ENCODE peak calls at places on chromosomes 4 and X, in seven cellular contexts. One of them, this sample, is unnamed.

GRCh38 chr4:1199556-1200331 is 27.4 kb upstream of the SPON2 start:
- DNase-seq in body of pancreas: peak; percentile 9
- DNase-seq in esophagus squamous epithelium: no peak
- DNase-seq in cardiac muscle cell: no peak
- DNase-seq in AG09309: no peak
- DNase-seq in ovary: no peak
- DNase-seq in adrenal gland: no peak
- DNase-seq in this sample: no peak

GRCh38 chrX:116272328-116272727 is 101.8 kb downstream of the AGTR2 start:
- DNase-seq in body of pancreas: no peak
- DNase-seq in ovary: no peak
- DNase-seq in adrenal gland: no peak
- DNase-seq in AG09309: peak; percentile 79
- DNase-seq in esophagus squamous epithelium: no peak
- DNase-seq in cardiac muscle cell: no peak
- DNase-seq in this sample: no peak

GRCh38 chr4:36997727-36998126 is 246.8 kb upstream of the NWD2 start:
- DNase-seq in cardiac muscle cell: no peak
- DNase-seq in esophagus squamous epithelium: no peak
- DNase-seq in AG09309: no peak
- DNase-seq in body of pancreas: no peak
- DNase-seq in ovary: no peak
- DNase-seq in adrenal gland: no peak
- DNase-seq in this sample: peak; percentile 43

GRCh38 chrX:136457303-136457917 is 30.3 kb upstream of the BRS3 start:
- DNase-seq in esophagus squamous epithelium: no peak
- DNase-seq in ovary: no peak
- DNase-seq in body of pancreas: no peak
- DNase-seq in cardiac muscle cell: no peak
- DNase-seq in AG09309: no peak
- DNase-seq in adrenal gland: no peak
- DNase-seq in this sample: no peak

GRCh38 chrX:15985937-15986336 is 131.3 kb upstream of the AP1S2 start:
- DNase-seq in AG09309: no peak
- DNase-seq in cardiac muscle cell: no peak
- DNase-seq in adrenal gland: no peak
- DNase-seq in body of pancreas: no peak
- DNase-seq in ovary: no peak
- DNase-seq in esophagus squamous epithelium: no peak
- DNase-seq in this sample: peak; percentile 23

GRCh38 chr4:123640824-123641223 is 244.2 kb downstream of the SPRY1 start:
- DNase-seq in esophagus squamous epithelium: no peak
- DNase-seq in adrenal gland: no peak
- DNase-seq in AG09309: no peak
- DNase-seq in body of pancreas: no peak
- DNase-seq in cardiac muscle cell: no peak
- DNase-seq in ovary: no peak
- DNase-seq in this sample: no peak

GRCh38 chrX:115939636-115940160 is 230.8 kb upstream of the AGTR2 start:
- DNase-seq in AG09309: no peak
- DNase-seq in esophagus squamous epithelium: no peak
- DNase-seq in cardiac muscle cell: no peak
- DNase-seq in adrenal gland: no peak
- DNase-seq in ovary: no peak
- DNase-seq in body of pancreas: no peak
- DNase-seq in this sample: no peak

GRCh38 chr4:149801416-149801815 is 14.2 kb downstream of the IQCM start:
- DNase-seq in AG09309: no peak
- DNase-seq in body of pancreas: no peak
- DNase-seq in esophagus squamous epithelium: no peak
- DNase-seq in ovary: no peak
- DNase-seq in adrenal gland: no peak
- DNase-seq in cardiac muscle cell: no peak
- DNase-seq in this sample: no peak

GRCh38 chr4:2793578-2793919 is 664 bp downstream of the SH3BP2 start:
- DNase-seq in cardiac muscle cell: no peak
- DNase-seq in esophagus squamous epithelium: no peak
- DNase-seq in ovary: peak; percentile 56
- DNase-seq in body of pancreas: no peak
- DNase-seq in adrenal gland: peak; percentile 63
- DNase-seq in AG09309: no peak
- DNase-seq in this sample: peak; percentile 11

GRCh38 chrX:108309144-108309543 is 129.1 kb downstream of the COL4A6 start:
- DNase-seq in ovary: no peak
- DNase-seq in body of pancreas: no peak
- DNase-seq in AG09309: no peak
- DNase-seq in adrenal gland: no peak
- DNase-seq in cardiac muscle cell: no peak
- DNase-seq in esophagus squamous epithelium: no peak
- DNase-seq in this sample: no peak

GRCh38 chr4:133969202-133969873 is 232.3 kb downstream of the PABPC4L start:
- DNase-seq in body of pancreas: no peak
- DNase-seq in cardiac muscle cell: peak; percentile 38
- DNase-seq in adrenal gland: no peak
- DNase-seq in esophagus squamous epithelium: no peak
- DNase-seq in AG09309: no peak
- DNase-seq in ovary: no peak
- DNase-seq in this sample: no peak

GRCh38 chr4:71683309-71683708 is 100.6 kb downstream of the GC start:
- DNase-seq in adrenal gland: no peak
- DNase-seq in cardiac muscle cell: no peak
- DNase-seq in AG09309: no peak
- DNase-seq in body of pancreas: no peak
- DNase-seq in ovary: no peak
- DNase-seq in esophagus squamous epithelium: no peak
- DNase-seq in this sample: no peak

GRCh38 chr4:23324291-23324690 is 565.6 kb downstream of the PPARGC1A start:
- DNase-seq in esophagus squamous epithelium: no peak
- DNase-seq in AG09309: no peak
- DNase-seq in adrenal gland: no peak
- DNase-seq in ovary: no peak
- DNase-seq in body of pancreas: no peak
- DNase-seq in cardiac muscle cell: no peak
- DNase-seq in this sample: no peak

GRCh38 chr4:172125438-172125837 is 312.2 kb downstream of the GALNTL6 start:
- DNase-seq in ovary: no peak
- DNase-seq in esophagus squamous epithelium: no peak
- DNase-seq in cardiac muscle cell: no peak
- DNase-seq in body of pancreas: no peak
- DNase-seq in AG09309: no peak
- DNase-seq in adrenal gland: no peak
- DNase-seq in this sample: no peak

GRCh38 chrX:71671043-71671829 is 3.9 kb downstream of the LOC101059915 start:
- DNase-seq in esophagus squamous epithelium: no peak
- DNase-seq in AG09309: no peak
- DNase-seq in cardiac muscle cell: peak; percentile 52
- DNase-seq in ovary: no peak
- DNase-seq in adrenal gland: no peak
- DNase-seq in body of pancreas: no peak
- DNase-seq in this sample: peak; percentile 36

GRCh38 chrX:117768861-117769604 is 347.6 kb downstream of the KLHL13 start:
- DNase-seq in body of pancreas: no peak
- DNase-seq in AG09309: no peak
- DNase-seq in adrenal gland: no peak
- DNase-seq in ovary: no peak
- DNase-seq in esophagus squamous epithelium: no peak
- DNase-seq in cardiac muscle cell: no peak
- DNase-seq in this sample: no peak

GRCh38 chr4:153781717-153782416 is 7.0 kb downstream of the SFRP2 start:
- DNase-seq in adrenal gland: no peak
- DNase-seq in ovary: no peak
- DNase-seq in AG09309: peak; percentile 89
- DNase-seq in body of pancreas: no peak
- DNase-seq in esophagus squamous epithelium: no peak
- DNase-seq in cardiac muscle cell: no peak
- DNase-seq in this sample: no peak

GRCh38 chrX:46325312-46325877 is 219.8 kb downstream of the ZNF674 start:
- DNase-seq in ovary: no peak
- DNase-seq in esophagus squamous epithelium: no peak
- DNase-seq in body of pancreas: no peak
- DNase-seq in adrenal gland: peak; percentile 43
- DNase-seq in AG09309: peak; percentile 18
- DNase-seq in cardiac muscle cell: peak; percentile 15
- DNase-seq in this sample: no peak

GRCh38 chr4:26822546-26822945 is 38.1 kb upstream of the STIM2 start:
- DNase-seq in cardiac muscle cell: no peak
- DNase-seq in esophagus squamous epithelium: no peak
- DNase-seq in adrenal gland: no peak
- DNase-seq in body of pancreas: no peak
- DNase-seq in AG09309: no peak
- DNase-seq in ovary: no peak
- DNase-seq in this sample: peak; percentile 61

GRCh38 chrX:134836497-134836968 is 154.3 kb upstream of the SMIM10 start:
- DNase-seq in ovary: no peak
- DNase-seq in adrenal gland: no peak
- DNase-seq in esophagus squamous epithelium: no peak
- DNase-seq in AG09309: no peak
- DNase-seq in body of pancreas: no peak
- DNase-seq in cardiac muscle cell: no peak
- DNase-seq in this sample: no peak

GRCh38 chrX:69173906-69174305 is 8.7 kb upstream of the PJA1 start:
- DNase-seq in ovary: no peak
- DNase-seq in cardiac muscle cell: no peak
- DNase-seq in esophagus squamous epithelium: no peak
- DNase-seq in AG09309: no peak
- DNase-seq in body of pancreas: no peak
- DNase-seq in adrenal gland: no peak
- DNase-seq in this sample: no peak
- H3K4me3 ChIP-seq in ovary: no peak overlapping the region
- H3K4me3 ChIP-seq in cardiac muscle cell: no peak overlapping the region
- H3K4me3 ChIP-seq in esophagus squamous epithelium: no peak overlapping the region
- H3K4me3 ChIP-seq in AG09309: no peak overlapping the region
- H3K4me3 ChIP-seq in body of pancreas: no peak overlapping the region
- H3K4me3 ChIP-seq in adrenal gland: no peak overlapping the region
- H3K4me3 ChIP-seq in this sample: no peak overlapping the region

DNA sequence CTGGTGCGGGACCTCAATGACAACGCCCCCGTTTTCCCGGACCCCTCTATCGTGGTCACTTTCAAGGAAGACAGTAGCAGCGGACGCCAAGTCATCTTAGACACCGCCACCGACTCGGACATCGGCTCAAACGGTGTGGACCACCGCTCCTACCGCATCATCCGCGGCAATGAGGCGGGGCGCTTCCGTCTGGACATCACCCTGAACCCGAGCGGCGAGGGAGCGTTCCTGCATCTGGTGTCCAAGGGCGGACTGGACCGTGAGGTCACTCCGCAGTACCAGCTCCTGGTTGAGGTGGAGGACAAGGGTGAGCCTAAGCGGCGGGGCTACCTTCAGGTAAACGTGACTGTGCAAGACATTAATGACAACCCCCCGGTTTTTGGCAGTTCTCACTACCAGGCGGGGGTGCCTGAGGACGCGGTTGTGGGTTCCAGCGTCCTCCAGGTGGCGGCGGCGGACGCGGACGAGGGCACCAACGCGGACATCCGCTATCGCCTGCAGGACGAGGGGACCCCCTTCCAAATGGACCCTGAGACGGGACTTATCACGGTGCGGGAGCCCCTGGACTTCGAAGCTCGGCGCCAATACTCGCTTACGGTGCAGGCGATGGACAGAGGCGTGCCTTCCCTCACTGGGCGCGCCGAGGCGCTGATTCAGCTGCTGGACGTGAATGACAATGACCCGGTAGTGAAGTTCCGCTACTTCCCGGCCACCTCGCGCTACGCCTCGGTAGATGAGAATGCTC is 2.2 kb downstream of the FAT4 start:
- DNase-seq in cardiac muscle cell: peak; percentile 41
- DNase-seq in ovary: peak; percentile 53
- DNase-seq in body of pancreas: no peak
- DNase-seq in esophagus squamous epithelium: no peak
- DNase-seq in adrenal gland: peak; percentile 16
- DNase-seq in AG09309: no peak
- DNase-seq in this sample: no peak
- TF ChIP-seq CTCF in cardiac muscle cell: peak; percentile 18
- TF ChIP-seq CTCF in ovary: no peak
- TF ChIP-seq CTCF in body of pancreas: no peak
- TF ChIP-seq CTCF in esophagus squamous epithelium: no peak
- TF ChIP-seq CTCF in adrenal gland: peak; percentile 12
- TF ChIP-seq CTCF in AG09309: peak; percentile 37
- TF ChIP-seq CTCF in this sample: no peak

GRCh38 chrX:57822398-57822797 is 87.9 kb downstream of the ZXDA start:
- DNase-seq in cardiac muscle cell: no peak
- DNase-seq in esophagus squamous epithelium: no peak
- DNase-seq in body of pancreas: no peak
- DNase-seq in AG09309: no peak
- DNase-seq in adrenal gland: no peak
- DNase-seq in ovary: no peak
- DNase-seq in this sample: no peak

GRCh38 chrX:57817302-57817701 is 93.0 kb downstream of the ZXDA start:
- DNase-seq in cardiac muscle cell: no peak
- DNase-seq in AG09309: no peak
- DNase-seq in esophagus squamous epithelium: no peak
- DNase-seq in adrenal gland: no peak
- DNase-seq in ovary: no peak
- DNase-seq in body of pancreas: no peak
- DNase-seq in this sample: no peak

DNA sequence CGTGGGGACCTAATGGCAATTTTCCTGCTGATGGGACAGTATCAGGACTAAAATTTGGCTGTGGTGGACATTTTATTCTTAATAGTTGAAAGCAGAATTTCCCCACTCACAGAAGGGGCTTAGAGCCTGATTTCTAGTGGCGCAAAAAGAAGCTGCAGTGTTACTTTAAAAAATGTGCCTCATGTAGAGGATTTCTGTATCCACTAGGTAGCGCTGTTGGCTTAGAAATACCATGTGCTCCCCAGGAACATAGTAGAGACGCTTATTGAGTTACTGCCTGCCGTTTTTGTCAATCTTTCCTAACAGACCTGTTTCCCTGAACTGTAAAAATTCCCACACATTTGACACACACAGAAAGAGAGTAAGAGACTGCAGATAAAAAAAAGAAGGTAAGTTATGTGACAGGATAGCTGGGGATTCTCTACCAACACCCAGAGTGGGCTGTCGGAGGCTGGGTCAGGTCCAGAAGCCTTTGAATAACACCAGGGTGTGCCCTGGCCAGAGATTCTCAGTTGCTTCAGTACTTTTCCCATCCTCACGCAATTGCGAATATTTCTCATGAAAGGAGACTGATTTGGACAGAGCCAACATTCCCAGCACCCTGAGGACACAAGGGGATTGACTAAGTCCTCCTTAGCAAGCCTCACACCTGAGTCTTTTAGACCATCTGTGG is 88.4 kb downstream of the ZXDA start:
- DNase-seq in cardiac muscle cell: peak; percentile 59
- DNase-seq in esophagus squamous epithelium: no peak
- DNase-seq in ovary: no peak
- DNase-seq in body of pancreas: peak; percentile 24
- DNase-seq in AG09309: peak; percentile 29
- DNase-seq in adrenal gland: peak; percentile 41
- DNase-seq in this sample: peak; percentile 55
- H3K4me3 ChIP-seq in cardiac muscle cell: no peak overlapping the region
- H3K4me3 ChIP-seq in esophagus squamous epithelium: no peak overlapping the region
- H3K4me3 ChIP-seq in ovary: no peak overlapping the region
- H3K4me3 ChIP-seq in body of pancreas: no peak overlapping the region
- H3K4me3 ChIP-seq in AG09309: no peak overlapping the region
- H3K4me3 ChIP-seq in adrenal gland: no peak overlapping the region
- H3K4me3 ChIP-seq in this sample: no peak overlapping the region

GRCh38 chrX:29044802-29045201 is 457.6 kb downstream of the IL1RAPL1 start:
- DNase-seq in cardiac muscle cell: no peak
- DNase-seq in ovary: no peak
- DNase-seq in body of pancreas: no peak
- DNase-seq in adrenal gland: no peak
- DNase-seq in AG09309: no peak
- DNase-seq in esophagus squamous epithelium: no peak
- DNase-seq in this sample: no peak
- TF ChIP-seq CTCF in cardiac muscle cell: peak; percentile 30
- TF ChIP-seq CTCF in ovary: no peak
- TF ChIP-seq CTCF in body of pancreas: peak; percentile 33
- TF ChIP-seq CTCF in adrenal gland: no peak
- TF ChIP-seq CTCF in AG09309: no peak
- TF ChIP-seq CTCF in esophagus squamous epithelium: no peak
- TF ChIP-seq CTCF in this sample: no peak

This sample was measured in GM12865.